ENCODE peak calls at places on chromosomes 11 and 22, in seven cellular contexts. F is uterus, U is fibroblast of lung, J is A549, M is fibroblast of pulmonary artery, Q is HCT116, O is tibial artery. R is an unnamed sample.

GRCh38 chr11:199782-200181 is 6.9 kb downstream of the SCGB1C1 start:
- DNase-seq in F (no peak), U (no peak), J (no peak), M (no peak), Q (no peak), O (peak), R (no peak)

GRCh38 chr22:32050678-32051515 is 7.8 kb downstream of the SLC5A1 start:
- DNase-seq in F (no peak), U (peak), J (peak), M (peak), Q (peak), O (peak), R (peak)

GRCh38 chr22:29856496-29856895 is 18.4 kb upstream of the ASCC2 start:
- DNase-seq in F (no peak), U (no peak), J (no peak), M (no peak), Q (no peak), O (no peak), R (no peak)

GRCh38 chr11:2510626-2511402 is 66.0 kb downstream of the KCNQ1 start:
- DNase-seq in F (no peak), U (no peak), J (no peak), M (no peak), Q (no peak), O (peak), R (no peak)

GRCh38 chr11:131483877-131484276 is 113.5 kb downstream of the NTM start:
- DNase-seq in F (no peak), U (no peak), J (no peak), M (no peak), Q (no peak), O (no peak), R (no peak)

GRCh38 chr22:23743303-23743705 is 7.6 kb downstream of the ZNF70 start:
- DNase-seq in F (no peak), U (no peak), J (no peak), M (no peak), Q (no peak), O (no peak), R (no peak)

GRCh38 chr11:69865707-69866106 is 46.5 kb upstream of the FGF3 start:
- DNase-seq in F (no peak), U (no peak), J (no peak), M (no peak), Q (no peak), O (no peak), R (no peak)

GRCh38 chr11:77040889-77041288 is 6.7 kb downstream of the B3GNT6 start:
- DNase-seq in F (no peak), U (no peak), J (no peak), M (no peak), Q (no peak), O (no peak), R (no peak)

GRCh38 chr11:61110255-61111059 is 8.2 kb downstream of the CD5 start:
- DNase-seq in F (no peak), U (no peak), J (no peak), M (no peak), Q (no peak), O (no peak), R (no peak)

GRCh38 chr11:112174789-112175595 is at the start of gene BCO2:
- DNase-seq in F (peak), U (peak), J (peak), M (peak), Q (peak), O (peak), R (peak)

GRCh38 chr11:35139883-35140282 is 912 bp downstream of the CD44 start:
- DNase-seq in F (no peak), U (peak), J (no peak), M (no peak), Q (no peak), O (no peak), R (no peak)

GRCh38 chr22:42367980-42368378 is 64.2 kb downstream of the NFAM1 start:
- DNase-seq in F (peak), U (no peak), J (no peak), M (no peak), Q (no peak), O (no peak), R (no peak)

GRCh38 chr11:118167906-118168305 is 8.5 kb downstream of the SCN2B start:
- DNase-seq in F (no peak), U (no peak), J (no peak), M (no peak), Q (no peak), O (no peak), R (no peak)

GRCh38 chr11:130118636-130119387 is 40.8 kb upstream of the ST14 start:
- DNase-seq in F (no peak), U (no peak), J (no peak), M (no peak), Q (no peak), O (no peak), R (no peak)

GRCh38 chr11:13415201-13415600 is 47.8 kb downstream of the BTBD10 start:
- DNase-seq in F (no peak), U (no peak), J (no peak), M (no peak), Q (no peak), O (no peak), R (no peak)

GRCh38 chr11:120273432-120273831 is 33.5 kb downstream of the POU2F3 start:
- DNase-seq in F (no peak), U (peak), J (no peak), M (peak), Q (no peak), O (no peak), R (no peak)

GRCh38 chr22:32836286-32836859 is 34.9 kb downstream of the TIMP3 start:
- DNase-seq in F (no peak), U (no peak), J (peak), M (peak), Q (no peak), O (no peak), R (no peak)

GRCh38 chr22:28989035-28989464 is 72.6 kb downstream of the C22orf31 start:
- DNase-seq in F (peak), U (peak), J (no peak), M (peak), Q (no peak), O (no peak), R (no peak)

GRCh38 chr11:133500936-133501335 is 31.4 kb downstream of the OPCML start:
- DNase-seq in F (no peak), U (no peak), J (no peak), M (no peak), Q (no peak), O (no peak), R (no peak)

GRCh38 chr11:56380120-56380519 is 4.7 kb downstream of the OR8U1 start:
- DNase-seq in F (no peak), U (no peak), J (no peak), M (no peak), Q (no peak), O (no peak), R (no peak)

GRCh38 chr11:117861151-117862018 is 15.1 kb downstream of the FXYD6 start:
- DNase-seq in F (peak), U (no peak), J (no peak), M (no peak), Q (no peak), O (no peak), R (no peak)

GRCh38 chr11:83641511-83641910 is 355.3 kb upstream of the CCDC90B start:
- DNase-seq in F (peak), U (peak), J (no peak), M (peak), Q (no peak), O (no peak), R (peak)

GRCh38 chr11:86374121-86374520 is 566 bp upstream of the CCDC81 start:
- DNase-seq in F (no peak), U (no peak), J (no peak), M (peak), Q (no peak), O (no peak), R (no peak)

GRCh38 chr22:28884754-28885375 is 1.5 kb downstream of the ZNRF3 start:
- DNase-seq in F (no peak), U (no peak), J (no peak), M (no peak), Q (no peak), O (no peak), R (no peak)

GRCh38 chr22:17114173-17114957 is 6.8 kb downstream of the TMEM121B start:
- DNase-seq in F (no peak), U (no peak), J (no peak), M (no peak), Q (no peak), O (no peak), R (no peak)

GRCh38 chr11:130891326-130891725 is 25.0 kb downstream of the SNX19 start:
- DNase-seq in F (no peak), U (peak), J (no peak), M (peak), Q (no peak), O (no peak), R (no peak)

GRCh38 chr11:64379817-64380709 is 21.1 kb downstream of the RPS6KA4 start:
- DNase-seq in F (no peak), U (no peak), J (no peak), M (no peak), Q (no peak), O (no peak), R (no peak)

GRCh38 chr11:108985611-108986279 is 320.9 kb downstream of the DDX10 start:
- DNase-seq in F (no peak), U (peak), J (no peak), M (peak), Q (no peak), O (no peak), R (peak)

GRCh38 chr22:39239561-39240423 is 5.0 kb downstream of the PDGFB start:
- DNase-seq in F (no peak), U (no peak), J (no peak), M (no peak), Q (no peak), O (no peak), R (no peak)

GRCh38 chr11:7642747-7643146 is 30.6 kb downstream of the CYB5R2 start:
- DNase-seq in F (no peak), U (no peak), J (no peak), M (no peak), Q (no peak), O (no peak), R (no peak)

GRCh38 chr22:50714150-50714549 is 23.9 kb upstream of the ACR start:
- DNase-seq in F (no peak), U (no peak), J (no peak), M (no peak), Q (no peak), O (no peak), R (no peak)

GRCh38 chr11:77619576-77620198 is 17.9 kb downstream of the CLNS1A start:
- DNase-seq in F (no peak), U (peak), J (peak), M (peak), Q (peak), O (no peak), R (no peak)

GRCh38 chr11:107018274-107018901 is at the start of gene GUCY1A2:
- DNase-seq in F (peak), U (peak), J (no peak), M (no peak), Q (no peak), O (no peak), R (no peak)
- H3K4me3 ChIP-seq in F (peak), U (peak), J (peak), M (peak), Q (no peak), O (peak), R (peak)

DNA sequence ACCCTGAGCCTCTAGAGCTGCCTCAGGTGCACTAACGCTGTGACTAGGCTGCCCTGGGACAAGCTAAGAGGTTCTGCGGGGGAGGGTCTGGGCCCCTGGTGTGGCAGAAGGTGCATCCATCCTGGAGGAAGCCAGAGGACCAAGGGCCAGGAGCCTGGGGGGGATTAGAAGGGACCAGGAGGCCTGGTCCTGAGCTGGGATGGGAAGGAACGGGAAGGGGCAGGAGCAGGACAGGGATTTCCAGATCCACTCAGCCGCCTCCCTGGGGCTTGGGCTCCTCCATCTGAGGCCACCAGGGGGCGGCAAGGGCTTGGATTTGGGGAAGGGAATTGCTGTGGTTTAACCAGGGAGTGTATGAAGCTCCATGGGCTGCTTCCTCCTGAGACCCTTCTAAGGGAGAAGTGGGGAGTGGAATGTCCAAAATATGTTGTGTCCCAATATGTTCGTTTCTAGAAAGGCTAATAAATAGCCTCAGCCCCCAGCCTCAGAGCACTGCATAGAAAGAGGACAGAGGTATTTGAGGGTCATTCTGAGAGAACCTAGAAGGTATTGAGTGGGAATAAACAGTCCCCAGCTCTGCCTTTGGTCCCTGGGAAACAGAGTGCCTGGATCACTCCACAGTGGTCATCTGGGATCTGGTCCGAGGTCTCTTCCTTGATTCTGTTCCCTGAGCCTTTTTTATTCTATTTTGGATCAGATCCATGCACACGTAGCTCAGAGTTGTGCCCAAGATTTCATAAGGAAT is 17.4 kb upstream of the PRAME start:
- DNase-seq in F (no peak), U (peak), J (peak), M (peak), Q (peak), O (no peak), R (no peak)
- TF ChIP-seq CTCF in F (peak), U (peak), J (peak), M (peak), Q (peak), O (peak), R (peak)

DNA sequence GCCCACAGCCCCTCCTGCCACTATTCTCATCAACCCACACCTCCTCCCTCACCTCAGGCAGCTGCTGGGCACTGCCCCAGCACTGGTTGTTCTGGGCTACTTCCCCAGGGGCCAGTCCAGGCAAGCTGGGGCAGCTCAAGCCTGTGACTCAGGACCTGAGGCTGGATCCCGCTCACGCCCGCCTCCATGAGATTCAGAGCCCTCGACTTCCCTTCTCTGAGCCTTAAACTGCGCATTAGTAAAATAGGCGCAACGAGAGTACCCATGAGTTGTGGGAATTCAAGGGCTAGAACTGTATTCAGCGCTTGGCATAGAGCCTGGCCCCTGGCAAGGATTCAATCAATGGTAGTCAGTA is 833 bp upstream of the CD82 start:
- DNase-seq in F (no peak), U (peak), J (peak), M (peak), Q (no peak), O (peak), R (no peak)
- H3K4me3 ChIP-seq in F (peak), U (peak), J (peak), M (peak), Q (peak), O (peak), R (peak)

GRCh38 chr11:65425105-65425970 is 2.7 kb downstream of the NEAT1 start:
- DNase-seq in F (peak), U (peak), J (no peak), M (peak), Q (peak), O (peak), R (no peak)
- TF ChIP-seq CTCF in F (peak), U (no peak), J (no peak), M (no peak), Q (no peak), O (no peak), R (peak)

DNA sequence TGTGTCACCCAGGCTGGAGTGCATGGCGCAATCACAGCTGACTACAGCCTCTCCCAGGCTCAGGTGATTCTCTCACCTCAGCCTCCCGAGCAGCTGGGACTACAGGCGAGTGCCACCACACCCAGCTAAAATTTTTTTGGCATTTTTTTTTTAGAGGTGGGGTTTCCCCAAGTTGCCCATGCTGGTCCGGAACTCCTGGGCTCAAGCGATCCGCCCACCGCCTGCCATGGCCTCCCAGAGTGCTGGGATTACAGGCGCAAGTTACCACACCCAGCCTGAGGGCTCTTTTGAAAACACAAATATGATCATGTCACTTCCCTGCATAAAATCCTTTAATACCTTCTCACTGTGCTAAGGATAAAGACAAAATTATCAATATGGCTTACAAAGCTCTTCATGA is 88.1 kb downstream of the MAML2 start:
- DNase-seq in F (no peak), U (no peak), J (no peak), M (no peak), Q (no peak), O (no peak), R (no peak)
- H3K4me3 ChIP-seq in F (no peak), U (no peak), J (no peak), M (no peak), Q (no peak), O (no peak), R (no peak)

DNA sequence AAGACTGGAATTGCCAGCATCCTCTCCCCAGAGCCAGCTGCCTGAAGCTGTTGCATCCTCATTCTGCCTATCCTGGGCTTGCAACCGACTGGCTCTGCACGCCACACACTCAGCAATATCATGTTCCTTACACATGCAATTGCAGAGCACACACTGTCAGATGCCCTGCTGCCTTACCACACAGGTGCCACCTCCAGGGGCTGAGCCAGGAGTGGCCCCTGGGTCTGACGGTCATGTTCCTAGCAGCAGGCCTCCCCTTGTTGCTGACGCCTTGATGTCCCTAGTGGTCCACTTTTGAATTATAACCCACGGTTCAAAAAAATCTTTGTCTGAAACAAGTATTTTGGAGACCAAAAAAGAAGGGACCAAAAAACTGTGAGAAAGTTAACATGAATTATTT is 18.5 kb upstream of the OR8B8 start:
- DNase-seq in F (no peak), U (no peak), J (no peak), M (no peak), Q (no peak), O (no peak), R (no peak)
- TF ChIP-seq CTCF in F (no peak), U (no peak), J (no peak), M (no peak), Q (peak), O (no peak), R (no peak)

DNA sequence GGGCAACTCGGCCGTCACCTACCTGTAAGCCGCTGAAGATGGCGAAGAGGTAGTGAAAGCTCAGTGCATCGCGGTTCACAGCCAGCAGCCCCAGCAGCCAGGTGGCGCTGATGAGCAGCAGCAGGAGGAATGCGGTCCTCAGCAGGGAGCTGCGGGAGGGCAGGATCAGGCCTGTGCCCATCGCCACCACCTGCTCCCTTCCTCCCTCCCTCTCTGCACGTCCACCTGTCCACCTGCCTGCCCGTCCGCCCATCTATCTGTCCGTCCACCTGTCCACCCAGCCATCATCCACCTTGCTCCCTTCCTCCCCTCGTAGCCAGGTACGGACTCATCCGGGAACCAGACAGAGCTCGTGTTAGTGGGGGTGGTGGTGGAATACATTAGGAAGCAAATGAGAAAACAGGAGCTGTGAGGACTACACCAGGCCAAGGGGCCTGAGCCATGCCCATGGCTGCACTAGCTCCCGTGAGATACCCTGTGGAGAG is 32.2 kb downstream of the TRMU start:
- DNase-seq in F (no peak), U (peak), J (peak), M (peak), Q (peak), O (no peak), R (no peak)
- H3K4me3 ChIP-seq in F (no peak), U (no peak), J (no peak), M (no peak), Q (no peak), O (no peak), R (no peak)

GRCh38 chr22:44357296-44357961 is 44.7 kb upstream of the SHISAL1 start:
- DNase-seq in F (peak), U (no peak), J (no peak), M (no peak), Q (no peak), O (no peak), R (no peak)
- TF ChIP-seq CTCF in F (peak), U (no peak), J (no peak), M (peak), Q (peak), O (no peak), R (peak)

R was measured in HFF-Myc.